ENCODE peak calls at places on chromosomes 12 and 14, in six cellular contexts. Y is T-cell; V is central memory CD4-positive, alpha-beta T cell; I is activated T-cell treated with anti-CD3 and anti-CD28 coated beads for 24 hours; Q is NCI-H2171 treated with DMSO at 0.1 percent for 48 hours; M is fibroblast of lung. K is an unnamed sample.

GRCh38 chr12:71536939-71537622 is 97.5 kb downstream of the LGR5 start:
- DNase-seq in M (no peak), I (no peak), Q (no peak), Y (no peak), V (no peak), K (no peak)

GRCh38 chr12:2877959-2878732 is 1.1 kb downstream of the RHNO1 start:
- DNase-seq in Q (no peak), V (no peak), I (no peak), Y (no peak), M (peak), K (no peak)

GRCh38 chr14:22089940-22090339 is 416.3 kb upstream of the OR4E1 start:
- DNase-seq in M (no peak), V (no peak), I (no peak), Y (no peak), Q (no peak), K (no peak)

GRCh38 chr12:107103097-107103496 is 9.7 kb upstream of the CRY1 start:
- DNase-seq in M (no peak), V (no peak), Q (no peak), I (no peak), Y (no peak), K (no peak)

GRCh38 chr12:24991209-24992049 is 42.5 kb upstream of the BCAT1 start:
- DNase-seq in Y (no peak), V (peak), Q (peak), M (peak), I (no peak), K (peak)

GRCh38 chr12:111792155-111792876 is 25.6 kb downstream of the ALDH2 start:
- DNase-seq in M (peak), V (no peak), I (no peak), Y (no peak), Q (no peak), K (no peak)

GRCh38 chr14:106883218-106883692 is 1356.9 kb downstream of the TMEM121 start:
- DNase-seq in Q (no peak), Y (peak), V (no peak), I (no peak), M (no peak), K (no peak)

GRCh38 chr14:66284346-66284745 is 201.8 kb upstream of the CCDC196 start:
- DNase-seq in V (no peak), I (no peak), Q (no peak), M (no peak), Y (no peak), K (no peak)

GRCh38 chr12:42145197-42145549 is 499 bp upstream of the GXYLT1 start:
- DNase-seq in V (no peak), Y (no peak), I (no peak), M (peak), Q (no peak), K (no peak)

GRCh38 chr14:77709412-77709811 is 1.5 kb downstream of the SLIRP start:
- DNase-seq in I (no peak), Q (no peak), M (no peak), Y (no peak), V (no peak), K (no peak)

GRCh38 chr12:19285793-19286448 is 153.4 kb upstream of the AEBP2 start:
- DNase-seq in Y (no peak), M (no peak), I (no peak), V (no peak), Q (no peak), K (no peak)

GRCh38 chr12:12088147-12088546 is 17.4 kb downstream of the BCL2L14 start:
- DNase-seq in I (no peak), V (no peak), Y (no peak), M (no peak), Q (no peak), K (no peak)

GRCh38 chr12:109462868-109463692 is 14.0 kb downstream of the KCTD10 start:
- DNase-seq in V (no peak), Q (no peak), I (no peak), M (peak), Y (no peak), K (no peak)

GRCh38 chr12:23098110-23099049 is 473.4 kb downstream of the ETNK1 start:
- DNase-seq in V (no peak), Q (no peak), Y (no peak), I (no peak), M (peak), K (peak)

GRCh38 chr12:45336762-45337596 is 121.1 kb downstream of the ANO6 start:
- DNase-seq in I (no peak), M (peak), V (no peak), Q (no peak), Y (no peak), K (no peak)

GRCh38 chr12:80269953-80270552 is 170.7 kb downstream of the OTOGL start:
- DNase-seq in Y (no peak), I (no peak), V (no peak), Q (peak), M (peak), K (peak)

GRCh38 chr12:31928246-31929139 is 30.7 kb upstream of the RESF1 start:
- DNase-seq in Y (peak), V (peak), M (no peak), Q (no peak), I (no peak), K (no peak)

GRCh38 chr14:103625361-103626095 is 3.5 kb upstream of the KLC1 start:
- DNase-seq in M (no peak), Y (peak), Q (no peak), V (peak), I (no peak), K (no peak)

GRCh38 chr12:68113644-68114043 is 45.9 kb downstream of the IFNG start:
- DNase-seq in V (peak), Q (peak), M (no peak), Y (peak), I (no peak), K (no peak)

GRCh38 chr12:49554266-49554665 is 13.7 kb downstream of the MCRS1 start:
- DNase-seq in Y (no peak), M (no peak), V (no peak), Q (no peak), I (no peak), K (no peak)

GRCh38 chr12:49331360-49332222 is 5.4 kb downstream of the C1QL4 start:
- DNase-seq in M (peak), I (no peak), V (no peak), Q (peak), Y (no peak), K (peak)

GRCh38 chr12:112664569-112664968 is 127.0 kb upstream of the RPH3A start:
- DNase-seq in V (no peak), Y (peak), M (no peak), Q (no peak), I (no peak), K (no peak)

GRCh38 chr12:9651265-9651729 is 18.2 kb upstream of the CLEC2D start:
- DNase-seq in M (peak), Q (no peak), Y (peak), V (peak), I (peak), K (no peak)

GRCh38 chr12:89166525-89166934 is 185.8 kb downstream of the DUSP6 start:
- DNase-seq in M (peak), I (no peak), Q (no peak), Y (no peak), V (no peak), K (no peak)

GRCh38 chr12:116146386-116146785 is 131.1 kb downstream of the MED13L start:
- DNase-seq in M (no peak), V (no peak), I (no peak), Q (no peak), Y (no peak), K (no peak)

GRCh38 chr14:39241637-39242036 is 7.9 kb downstream of the MIA2 start:
- DNase-seq in I (no peak), V (no peak), M (no peak), Y (no peak), Q (no peak), K (no peak)

GRCh38 chr12:111430418-111431353 is 25.0 kb downstream of the SH2B3 start:
- DNase-seq in M (no peak), V (peak), Q (no peak), Y (peak), I (peak), K (no peak)

GRCh38 chr12:6234214-6234613 is 34.0 kb downstream of the CD9 start:
- DNase-seq in Q (no peak), I (no peak), M (peak), V (no peak), Y (no peak), K (no peak)

GRCh38 chr12:111182391-111182790 is 186.5 kb downstream of the PHETA1 start:
- DNase-seq in M (no peak), Q (peak), Y (no peak), I (no peak), V (no peak), K (no peak)

GRCh38 chr12:2501464-2502181 is 293.1 kb upstream of the FKBP4 start:
- DNase-seq in I (no peak), Q (no peak), M (no peak), Y (no peak), V (no peak), K (no peak)

GRCh38 chr14:104820669-104821228 is 19.8 kb downstream of the ZBTB42 start:
- DNase-seq in V (no peak), Y (no peak), M (peak), Q (no peak), I (no peak), K (no peak)

GRCh38 chr12:30599631-30600030 is 96.0 kb downstream of the IPO8 start:
- DNase-seq in V (no peak), Y (no peak), I (no peak), Q (peak), M (peak), K (no peak)

K was measured in NCI-H446 treated with DMSO at 0.1 percent for 48 hours.